ENCODE peak calls at places on chromosome 18, in four cellular contexts. B is H9, P is mucosa of descending colon, L is kidney. Q is an unnamed sample.

GRCh38 chr18:12254137-12254819 is at the start of gene CIDEA:
- DNase-seq in B (peak; percentile 73), L (peak; percentile 67), P (no peak), Q (peak; percentile 80)

GRCh38 chr18:42640160-42640559 is 475.3 kb downstream of the RIT2 start:
- DNase-seq in B (no peak), P (no peak), L (no peak), Q (no peak)

GRCh38 chr18:46261799-46262198 is 157.6 kb downstream of the HAUS1 start:
- DNase-seq in L (no peak), P (no peak), B (peak; percentile 49), Q (no peak)

GRCh38 chr18:23529597-23529996 is 26.3 kb downstream of the RMC1 start:
- DNase-seq in B (no peak), P (no peak), L (no peak), Q (no peak)

GRCh38 chr18:79740741-79741700 is 56.7 kb upstream of the KCNG2 start:
- DNase-seq in P (no peak), L (peak; percentile 52), B (no peak), Q (no peak)

GRCh38 chr18:61898576-61899205 is 5.9 kb upstream of the RNF152 start:
- DNase-seq in P (peak; percentile 56), B (no peak), L (no peak), Q (no peak)

GRCh38 chr18:21074336-21075323 is 37.0 kb downstream of the ROCK1 start:
- DNase-seq in L (no peak), B (no peak), P (no peak), Q (no peak)

GRCh38 chr18:29560270-29560669 is 1383.3 kb upstream of the CDH2 start:
- DNase-seq in L (no peak), B (no peak), P (no peak), Q (no peak)

GRCh38 chr18:12585218-12585617 is 72.7 kb downstream of the SPIRE1 start:
- DNase-seq in L (no peak), P (no peak), B (no peak), Q (no peak)

GRCh38 chr18:46073474-46074331 is 1.6 kb upstream of the PSTPIP2 start:
- DNase-seq in B (no peak), P (peak; percentile 82), L (no peak), Q (peak; percentile 58)

GRCh38 chr18:21996261-21996892 is 173.0 kb upstream of the GATA6 start:
- DNase-seq in B (no peak), L (peak; percentile 82), P (peak; percentile 44), Q (no peak)

GRCh38 chr18:28063181-28063790 is 113.6 kb downstream of the CDH2 start:
- DNase-seq in B (no peak), L (no peak), P (no peak), Q (no peak)

DNA sequence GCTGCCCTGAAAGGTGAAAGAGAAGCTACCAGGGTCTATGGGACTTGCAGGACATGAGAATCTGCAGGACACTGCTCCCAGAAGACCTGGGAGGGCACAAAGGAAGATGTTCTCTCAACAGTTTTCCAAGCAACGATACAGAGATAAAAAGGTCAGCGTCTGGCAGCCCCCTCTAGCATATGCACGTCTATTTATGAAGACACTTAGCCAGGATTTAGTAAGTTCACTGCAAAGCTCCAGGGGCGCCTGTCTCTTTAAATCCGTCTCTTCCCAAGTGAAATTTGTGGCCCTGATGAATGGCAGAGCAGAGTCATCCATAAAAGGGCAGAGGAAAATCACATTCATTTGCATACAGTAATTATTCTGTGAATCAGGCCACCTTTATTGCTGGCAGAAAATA is 390.8 kb upstream of the SMIM21 start:
- DNase-seq in L (no peak), B (no peak), P (no peak), Q (no peak)
- TF ChIP-seq CTCF in L (no peak), B (no peak), P (no peak), Q (no peak)

GRCh38 chr18:25739356-25739755 is 351.1 kb downstream of the SS18 start:
- DNase-seq in L (no peak), B (no peak), P (no peak), Q (no peak)

GRCh38 chr18:25737710-25738251 is 352.6 kb downstream of the SS18 start:
- DNase-seq in L (no peak), B (no peak), P (no peak), Q (no peak)

DNA sequence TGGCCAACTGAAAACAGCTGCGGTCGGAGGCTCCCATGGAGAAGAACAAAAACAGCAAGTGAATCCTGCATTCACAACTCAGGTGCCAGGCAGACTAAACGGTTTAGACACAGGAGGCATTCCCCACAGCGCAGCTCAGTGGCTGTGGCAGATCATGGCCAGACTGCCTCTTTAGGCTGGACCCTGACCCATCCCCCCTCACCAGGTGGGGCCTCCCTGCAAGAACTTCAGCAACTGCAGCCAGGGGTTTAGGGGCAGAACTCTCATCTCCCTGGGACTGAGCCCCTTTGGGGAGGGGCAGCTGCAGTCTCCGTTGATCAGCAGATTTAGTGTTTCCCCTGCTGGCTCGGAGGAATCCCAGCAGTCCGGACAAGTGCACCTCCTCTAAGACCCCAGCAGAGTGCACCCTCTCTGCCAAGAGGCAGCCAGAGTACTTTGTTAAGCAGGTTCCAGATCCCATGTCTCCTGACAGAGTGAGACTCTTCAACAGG is 346.7 kb downstream of the SS18 start:
- DNase-seq in L (no peak), P (no peak), B (peak; percentile 89), Q (no peak)
- TF ChIP-seq CTCF in L (no peak), P (no peak), B (peak; percentile 76), Q (no peak)

DNA sequence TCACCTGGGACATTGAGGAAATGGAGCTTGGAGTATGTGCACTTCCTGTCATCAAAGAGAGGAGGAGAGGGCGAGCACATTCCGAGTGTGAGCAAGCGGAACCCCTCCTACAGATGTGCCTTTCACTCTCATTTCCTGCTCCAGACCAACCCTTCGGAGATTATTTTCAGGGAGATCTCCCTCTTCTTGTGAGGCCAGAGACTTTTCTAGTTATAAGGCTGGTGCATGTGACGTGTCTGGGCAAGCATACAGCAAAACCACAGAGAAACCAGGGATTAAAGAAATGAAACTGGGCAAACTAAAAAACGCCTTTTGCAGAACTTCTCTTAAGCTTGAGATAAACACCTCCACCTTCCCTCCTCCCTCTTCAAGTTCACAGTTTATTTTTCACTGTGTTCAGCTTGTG is 409.2 kb upstream of the TCF4 start:
- DNase-seq in L (no peak), P (peak; percentile 17), B (no peak), Q (no peak)
- TF ChIP-seq CTCF in L (no peak), P (no peak), B (peak; percentile 30), Q (no peak)

GRCh38 chr18:35585608-35586007 is 4.1 kb downstream of the GALNT1 start:
- DNase-seq in B (no peak), L (no peak), P (no peak), Q (no peak)

GRCh38 chr18:35588122-35588521 is 6.6 kb downstream of the GALNT1 start:
- DNase-seq in P (no peak), L (no peak), B (no peak), Q (no peak)

GRCh38 chr18:35590935-35591334 is 9.4 kb downstream of the GALNT1 start:
- DNase-seq in B (no peak), L (no peak), P (no peak), Q (no peak)

GRCh38 chr18:35592298-35592697 is 10.8 kb downstream of the GALNT1 start:
- DNase-seq in P (no peak), L (no peak), B (no peak), Q (no peak)

DNA sequence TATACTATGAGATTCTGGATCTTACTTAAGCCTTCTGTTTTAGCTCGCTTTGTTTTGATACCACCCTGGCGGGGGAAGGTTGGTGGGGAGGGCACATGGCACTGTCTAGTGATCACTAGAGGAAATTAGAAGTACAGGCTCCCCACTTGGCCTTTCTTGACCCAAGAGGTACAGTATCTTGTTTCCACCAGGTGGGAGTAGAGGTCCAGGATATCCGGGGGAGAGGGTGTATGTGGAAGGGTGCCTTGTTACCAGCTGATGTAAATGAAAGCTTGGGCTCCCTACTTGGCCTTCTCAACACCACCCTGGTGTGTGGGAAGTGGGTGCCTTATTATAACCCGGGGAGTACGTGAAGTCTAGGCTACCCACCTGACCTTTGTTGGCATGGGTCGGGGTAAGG is 7.5 kb downstream of the GALNT1 start:
- DNase-seq in P (no peak), B (peak; percentile 65), L (no peak), Q (no peak)
- TF ChIP-seq CTCF in P (no peak), B (peak; percentile 70), L (no peak), Q (no peak)

GRCh38 chr18:57640749-57641148 is 19.1 kb upstream of the NARS1 start:
- DNase-seq in P (no peak), B (no peak), L (no peak), Q (no peak)

GRCh38 chr18:57649536-57650495 is 28.2 kb upstream of the NARS1 start:
- DNase-seq in P (no peak), L (no peak), B (no peak), Q (no peak)

GRCh38 chr18:57640236-57640635 is 18.6 kb upstream of the NARS1 start:
- DNase-seq in P (no peak), L (no peak), B (no peak), Q (no peak)

GRCh38 chr18:57648414-57648813 is 26.8 kb upstream of the NARS1 start:
- DNase-seq in P (no peak), B (no peak), L (no peak), Q (no peak)

GRCh38 chr18:57644540-57644939 is 22.9 kb upstream of the NARS1 start:
- DNase-seq in P (no peak), L (no peak), B (no peak), Q (no peak)
- TF ChIP-seq CTCF in P (no peak), L (no peak), B (no peak), Q (no peak)

GRCh38 chr18:2883137-2883671 is 36.4 kb downstream of the EMILIN2 start:
- DNase-seq in L (no peak), B (no peak), P (peak; percentile 21), Q (no peak)

GRCh38 chr18:2881088-2881487 is 34.3 kb downstream of the EMILIN2 start:
- DNase-seq in B (no peak), P (no peak), L (no peak), Q (no peak)

GRCh38 chr18:2880473-2880872 is 33.7 kb downstream of the EMILIN2 start:
- DNase-seq in B (no peak), L (no peak), P (no peak), Q (no peak)

GRCh38 chr18:2882201-2882600 is 35.4 kb downstream of the EMILIN2 start:
- DNase-seq in L (no peak), P (no peak), B (no peak), Q (no peak)

GRCh38 chr18:2881490-2882195 is 34.8 kb downstream of the EMILIN2 start:
- DNase-seq in B (no peak), P (peak; percentile 39), L (peak; percentile 92), Q (peak; percentile 31)
- TF ChIP-seq CTCF in B (no peak), P (no peak), L (no peak), Q (no peak)

DNA sequence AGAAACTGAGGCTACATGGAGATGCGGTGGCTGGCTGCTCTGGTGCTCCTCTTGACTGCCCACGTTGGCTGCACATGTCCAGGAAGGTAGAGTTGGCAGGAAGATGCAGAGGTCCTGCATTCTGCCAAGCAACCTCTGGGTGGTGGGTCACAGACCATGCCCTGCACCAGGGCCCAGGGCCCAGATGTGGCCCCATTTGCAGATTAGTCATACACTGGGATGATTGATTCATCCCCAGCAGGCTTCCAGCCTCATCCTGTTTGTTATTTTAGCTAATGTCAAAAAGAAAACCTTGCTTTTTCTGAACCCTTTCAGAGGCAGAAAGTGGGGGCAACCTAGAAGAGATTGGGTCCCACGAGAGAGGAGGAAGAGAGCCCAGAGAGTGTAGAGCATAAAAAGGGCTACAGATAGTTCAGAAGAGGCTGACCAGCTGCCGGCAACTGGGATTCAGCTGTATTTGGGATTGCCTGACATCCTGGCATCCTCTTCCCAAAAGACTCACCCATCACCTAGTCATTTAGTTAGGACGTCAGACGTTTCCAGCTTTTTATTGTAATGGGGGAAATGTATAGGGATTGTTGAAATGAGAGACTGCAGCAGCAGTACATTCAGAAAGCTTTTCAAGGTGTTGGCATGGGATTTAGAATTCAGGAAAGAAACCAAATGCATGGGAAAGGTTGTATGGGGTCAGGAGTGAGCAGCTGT is 101.9 kb downstream of the CTIF start:
- DNase-seq in P (no peak), L (no peak), B (no peak), Q (no peak)
- TF ChIP-seq CTCF in P (no peak), L (no peak), B (no peak), Q (no peak)

GRCh38 chr18:51070545-51070944 is 40.5 kb downstream of the SMAD4 start:
- DNase-seq in B (no peak), P (no peak), L (no peak), Q (no peak)
- TF ChIP-seq CTCF in B (no peak), P (no peak), L (no peak), Q (no peak)

Q was measured in nephron progenitor cell.